ENCODE peak calls at places on chromosomes 16 and 17, in six cellular contexts. One of them, this sample, is unnamed.

GRCh38 chr17:77826132-77826873 is 132.2 kb upstream of the TNRC6C start:
- DNase-seq in trophoblast cell: no peak
- DNase-seq in endothelial cell of umbilical vein: no peak
- DNase-seq in fibroblast of lung: no peak
- DNase-seq in H9: no peak
- DNase-seq in neuronal stem cell: no peak
- DNase-seq in this sample: no peak

GRCh38 chr17:51818777-51819176 is 339.7 kb downstream of the CA10 start:
- DNase-seq in neuronal stem cell: no peak
- DNase-seq in endothelial cell of umbilical vein: no peak
- DNase-seq in fibroblast of lung: no peak
- DNase-seq in H9: no peak
- DNase-seq in trophoblast cell: no peak
- DNase-seq in this sample: no peak

GRCh38 chr16:14669776-14670175 is 24.3 kb downstream of the PLA2G10 start:
- DNase-seq in endothelial cell of umbilical vein: no peak
- DNase-seq in neuronal stem cell: no peak
- DNase-seq in H9: peak; percentile 30
- DNase-seq in trophoblast cell: peak; percentile 13
- DNase-seq in fibroblast of lung: no peak
- DNase-seq in this sample: no peak

GRCh38 chr17:11122908-11123307 is 118.1 kb upstream of the SHISA6 start:
- DNase-seq in H9: no peak
- DNase-seq in neuronal stem cell: no peak
- DNase-seq in fibroblast of lung: no peak
- DNase-seq in trophoblast cell: no peak
- DNase-seq in endothelial cell of umbilical vein: no peak
- DNase-seq in this sample: no peak

GRCh38 chr17:16178836-16179235 is 36.5 kb downstream of the NCOR1 start:
- DNase-seq in H9: no peak
- DNase-seq in endothelial cell of umbilical vein: no peak
- DNase-seq in fibroblast of lung: peak; percentile 15
- DNase-seq in trophoblast cell: no peak
- DNase-seq in neuronal stem cell: no peak
- DNase-seq in this sample: no peak

GRCh38 chr16:11383481-11384183 is 38.4 kb downstream of the RMI2 start:
- DNase-seq in fibroblast of lung: no peak
- DNase-seq in H9: no peak
- DNase-seq in neuronal stem cell: no peak
- DNase-seq in endothelial cell of umbilical vein: no peak
- DNase-seq in trophoblast cell: no peak
- DNase-seq in this sample: no peak

GRCh38 chr16:82082543-82083244 is 47.6 kb downstream of the HSD17B2 start:
- DNase-seq in neuronal stem cell: no peak
- DNase-seq in H9: no peak
- DNase-seq in endothelial cell of umbilical vein: peak; percentile 18
- DNase-seq in trophoblast cell: no peak
- DNase-seq in fibroblast of lung: peak; percentile 54
- DNase-seq in this sample: peak; percentile 36

GRCh38 chr16:84819644-84820304 is at the start of gene CRISPLD2:
- DNase-seq in endothelial cell of umbilical vein: peak; percentile 86
- DNase-seq in H9: peak; percentile 94
- DNase-seq in neuronal stem cell: peak; percentile 94
- DNase-seq in trophoblast cell: peak; percentile 89
- DNase-seq in fibroblast of lung: peak; percentile 90
- DNase-seq in this sample: peak; percentile 98

GRCh38 chr16:2768403-2769089 is 8.5 kb downstream of the ELOB start:
- DNase-seq in fibroblast of lung: no peak
- DNase-seq in neuronal stem cell: no peak
- DNase-seq in endothelial cell of umbilical vein: no peak
- DNase-seq in trophoblast cell: no peak
- DNase-seq in H9: no peak
- DNase-seq in this sample: no peak

GRCh38 chr16:50282010-50282538 is 15.7 kb downstream of the ADCY7 start:
- DNase-seq in H9: no peak
- DNase-seq in neuronal stem cell: no peak
- DNase-seq in endothelial cell of umbilical vein: no peak
- DNase-seq in trophoblast cell: peak; percentile 41
- DNase-seq in fibroblast of lung: peak; percentile 46
- DNase-seq in this sample: no peak

GRCh38 chr16:56294599-56294998 is 103.3 kb downstream of the GNAO1 start:
- DNase-seq in fibroblast of lung: peak; percentile 24
- DNase-seq in H9: no peak
- DNase-seq in neuronal stem cell: no peak
- DNase-seq in trophoblast cell: peak; percentile 40
- DNase-seq in endothelial cell of umbilical vein: no peak
- DNase-seq in this sample: peak; percentile 20

GRCh38 chr16:73054131-73054496 is 6.2 kb upstream of the ZFHX3 start:
- DNase-seq in neuronal stem cell: no peak
- DNase-seq in trophoblast cell: no peak
- DNase-seq in endothelial cell of umbilical vein: no peak
- DNase-seq in fibroblast of lung: no peak
- DNase-seq in H9: no peak
- DNase-seq in this sample: no peak
- H3K4me1 ChIP-seq in neuronal stem cell: peaks cover 53% of the 10 kb centered on the region
- H3K4me1 ChIP-seq in trophoblast cell: peaks cover 30% of the 10 kb centered on the region
- H3K4me1 ChIP-seq in endothelial cell of umbilical vein: peaks cover 60% of the 10 kb centered on the region
- H3K4me1 ChIP-seq in fibroblast of lung: peaks cover 39% of the 10 kb centered on the region
- H3K4me1 ChIP-seq in H9: peaks cover 11% of the 10 kb centered on the region
- H3K4me1 ChIP-seq in this sample: peaks cover 38% of the 10 kb centered on the region

GRCh38 chr17:1711804-1712203 is 1.6 kb upstream of the TLCD2 start:
- DNase-seq in neuronal stem cell: no peak
- DNase-seq in trophoblast cell: peak; percentile 43
- DNase-seq in endothelial cell of umbilical vein: no peak
- DNase-seq in fibroblast of lung: no peak
- DNase-seq in H9: no peak
- DNase-seq in this sample: peak; percentile 17

GRCh38 chr17:1710807-1711553 is 803 bp upstream of the TLCD2 start:
- DNase-seq in endothelial cell of umbilical vein: peak; percentile 21
- DNase-seq in H9: peak; percentile 63
- DNase-seq in fibroblast of lung: no peak
- DNase-seq in trophoblast cell: peak; percentile 62
- DNase-seq in neuronal stem cell: no peak
- DNase-seq in this sample: peak; percentile 35

GRCh38 chr17:1709403-1709891 is 730 bp downstream of the TLCD2 start:
- DNase-seq in neuronal stem cell: no peak
- DNase-seq in endothelial cell of umbilical vein: no peak
- DNase-seq in trophoblast cell: peak; percentile 60
- DNase-seq in fibroblast of lung: no peak
- DNase-seq in H9: peak; percentile 48
- DNase-seq in this sample: peak; percentile 36

GRCh38 chr17:1712271-1712670 is 2.1 kb upstream of the TLCD2 start:
- DNase-seq in fibroblast of lung: no peak
- DNase-seq in neuronal stem cell: no peak
- DNase-seq in endothelial cell of umbilical vein: no peak
- DNase-seq in H9: no peak
- DNase-seq in trophoblast cell: no peak
- DNase-seq in this sample: no peak

GRCh38 chr17:1709971-1710806 is at the start of gene TLCD2:
- DNase-seq in endothelial cell of umbilical vein: peak; percentile 62
- DNase-seq in trophoblast cell: peak; percentile 85
- DNase-seq in neuronal stem cell: no peak
- DNase-seq in fibroblast of lung: peak; percentile 65
- DNase-seq in H9: peak; percentile 78
- DNase-seq in this sample: peak; percentile 94
- H3K9ac ChIP-seq in endothelial cell of umbilical vein: peak within 1 kb of the TSS; percentile 38
- H3K9ac ChIP-seq in trophoblast cell: peak within 1 kb of the TSS; percentile 59
- H3K9ac ChIP-seq in neuronal stem cell: peak within 1 kb of the TSS; percentile 90
- H3K9ac ChIP-seq in fibroblast of lung: peak within 1 kb of the TSS; percentile 84
- H3K9ac ChIP-seq in H9: no peak within 1 kb of the TSS
- H3K9ac ChIP-seq in this sample: peak within 1 kb of the TSS; percentile 99

GRCh38 chr17:45288825-45289224 is 26.9 kb upstream of the SPATA32 start:
- DNase-seq in neuronal stem cell: no peak
- DNase-seq in endothelial cell of umbilical vein: no peak
- DNase-seq in fibroblast of lung: no peak
- DNase-seq in H9: no peak
- DNase-seq in trophoblast cell: no peak
- DNase-seq in this sample: no peak

GRCh38 chr17:45283711-45284110 is 21.8 kb upstream of the SPATA32 start:
- DNase-seq in H9: no peak
- DNase-seq in fibroblast of lung: no peak
- DNase-seq in endothelial cell of umbilical vein: no peak
- DNase-seq in trophoblast cell: no peak
- DNase-seq in neuronal stem cell: no peak
- DNase-seq in this sample: no peak

GRCh38 chr17:45284176-45285140 is 22.6 kb upstream of the SPATA32 start:
- DNase-seq in neuronal stem cell: no peak
- DNase-seq in endothelial cell of umbilical vein: no peak
- DNase-seq in H9: peak; percentile 60
- DNase-seq in trophoblast cell: no peak
- DNase-seq in fibroblast of lung: no peak
- DNase-seq in this sample: no peak

GRCh38 chr17:45287526-45288264 is 25.8 kb upstream of the SPATA32 start:
- DNase-seq in H9: no peak
- DNase-seq in endothelial cell of umbilical vein: no peak
- DNase-seq in neuronal stem cell: no peak
- DNase-seq in fibroblast of lung: no peak
- DNase-seq in trophoblast cell: no peak
- DNase-seq in this sample: peak; percentile 32

DNA sequence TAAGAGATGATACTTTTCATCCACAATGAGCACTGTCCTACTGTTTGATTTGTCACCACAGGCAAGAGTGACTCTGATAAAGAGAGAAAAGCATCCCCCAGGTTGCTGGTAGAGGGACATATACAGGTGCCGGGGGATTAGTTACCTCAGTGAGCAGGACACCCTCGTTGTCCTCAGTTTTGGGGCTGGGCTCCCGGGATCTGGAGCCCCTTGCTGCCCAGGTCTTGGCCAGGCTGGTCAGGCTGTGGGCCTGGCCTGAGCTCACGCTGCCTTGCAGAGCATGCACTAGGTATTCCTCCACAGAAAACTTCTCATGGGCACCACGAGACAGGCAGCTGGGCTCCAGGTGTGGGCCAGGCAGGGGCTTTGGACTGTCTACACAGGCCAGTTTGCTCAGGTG is 24.4 kb upstream of the SPATA32 start:
- DNase-seq in H9: no peak
- DNase-seq in endothelial cell of umbilical vein: no peak
- DNase-seq in trophoblast cell: no peak
- DNase-seq in fibroblast of lung: no peak
- DNase-seq in neuronal stem cell: no peak
- DNase-seq in this sample: no peak
- H3K4me1 ChIP-seq in H9: no peaks in the 10 kb centered on the region
- H3K4me1 ChIP-seq in endothelial cell of umbilical vein: no peaks in the 10 kb centered on the region
- H3K4me1 ChIP-seq in trophoblast cell: peaks cover 8% of the 10 kb centered on the region
- H3K4me1 ChIP-seq in fibroblast of lung: peaks cover 9% of the 10 kb centered on the region
- H3K4me1 ChIP-seq in neuronal stem cell: no peaks in the 10 kb centered on the region
- H3K4me1 ChIP-seq in this sample: peaks cover 6% of the 10 kb centered on the region

GRCh38 chr17:36104601-36105000 is 974 bp downstream of the CCL4 start:
- DNase-seq in H9: peak; percentile 9
- DNase-seq in trophoblast cell: no peak
- DNase-seq in endothelial cell of umbilical vein: no peak
- DNase-seq in fibroblast of lung: no peak
- DNase-seq in neuronal stem cell: no peak
- DNase-seq in this sample: no peak
- H3K9ac ChIP-seq in H9: no peak overlapping the region
- H3K9ac ChIP-seq in trophoblast cell: no peak overlapping the region
- H3K9ac ChIP-seq in endothelial cell of umbilical vein: no peak overlapping the region
- H3K9ac ChIP-seq in fibroblast of lung: no peak overlapping the region
- H3K9ac ChIP-seq in neuronal stem cell: no peak overlapping the region
- H3K9ac ChIP-seq in this sample: no peak overlapping the region